ENCODE peak calls at places on chromosomes 3 and 15, in nine cellular contexts. W is transverse colon, P is adrenal gland, N is mesendoderm, B is hepatocyte, V is lower lobe of right lung, O is breast epithelium, E is ovary, C is lung. J is an unnamed sample. For H3K36me3 and H3K4me1, the result is how much of the 10 kb centered on the place peaks cover.

GRCh38 chr3:138949445-138950005 is 2.5 kb downstream of the FOXL2NB start:
- DNase-seq in E (no peak), N (no peak), C (no peak), W (no peak), B (no peak), V (no peak), P (no peak), O (no peak), J (no peak)

GRCh38 chr3:94524102-94524922 is 461.5 kb downstream of the NSUN3 start:
- DNase-seq in C (peak), O (no peak), V (no peak), B (peak), W (no peak), P (no peak), E (no peak), N (peak), J (no peak)

GRCh38 chr3:10628902-10629700 is 123.7 kb upstream of the ATP2B2 start:
- DNase-seq in W (no peak), E (no peak), V (no peak), P (no peak), N (no peak), B (no peak), O (no peak), C (no peak), J (no peak)

GRCh38 chr3:385151-385550 is 188.6 kb downstream of the CHL1 start:
- DNase-seq in E (no peak), P (no peak), C (no peak), V (no peak), W (no peak), O (no peak), B (peak), N (peak), J (no peak)

GRCh38 chr15:90064931-90065681 is 37.2 kb downstream of the IDH2 start:
- DNase-seq in E (no peak), B (no peak), N (peak), V (peak), P (peak), W (no peak), O (no peak), C (no peak), J (no peak)

GRCh38 chr3:168881804-168882203 is 781.7 kb downstream of the MECOM start:
- DNase-seq in E (no peak), C (no peak), W (no peak), N (no peak), P (no peak), O (no peak), B (no peak), V (no peak), J (no peak)

GRCh38 chr15:93141373-93141790 is 52.4 kb upstream of the RGMA start:
- DNase-seq in V (no peak), W (no peak), N (no peak), C (no peak), E (no peak), B (no peak), O (no peak), P (no peak), J (no peak)

GRCh38 chr3:180138871-180139270 is 102.1 kb upstream of the PEX5L start:
- DNase-seq in P (no peak), C (no peak), E (no peak), N (no peak), B (no peak), W (no peak), V (no peak), O (no peak), J (no peak)

GRCh38 chr3:190605385-190605784 is 91.5 kb downstream of the IL1RAP start:
- DNase-seq in P (no peak), E (no peak), B (no peak), O (no peak), W (no peak), N (no peak), C (no peak), V (no peak), J (no peak)

GRCh38 chr3:126149960-126150515 is 30.3 kb downstream of the ALDH1L1 start:
- DNase-seq in V (peak), E (no peak), O (peak), P (no peak), W (no peak), C (no peak), B (peak), N (no peak), J (no peak)

GRCh38 chr3:46978985-46979944 is at the start of gene NBEAL2:
- DNase-seq in V (peak), B (peak), W (peak), E (peak), O (peak), P (peak), N (peak), C (peak), J (peak)

GRCh38 chr3:27289769-27290413 is 79.3 kb downstream of the NEK10 start:
- DNase-seq in B (no peak), C (no peak), P (no peak), W (no peak), O (no peak), V (no peak), E (no peak), N (no peak), J (no peak)

GRCh38 chr3:113668015-113668414 is 28.4 kb downstream of the USF3 start:
- DNase-seq in C (no peak), E (no peak), B (no peak), W (no peak), V (no peak), P (no peak), N (no peak), O (no peak), J (no peak)

GRCh38 chr3:48435223-48435595 is 4.7 kb downstream of the CCDC51 start:
- DNase-seq in W (no peak), C (no peak), V (no peak), P (no peak), B (no peak), O (no peak), N (no peak), E (peak), J (no peak)

GRCh38 chr3:60064210-60065178 is 1014.7 kb upstream of the CFAP20DC start:
- DNase-seq in V (no peak), C (no peak), O (no peak), W (no peak), P (no peak), E (no peak), N (peak), B (no peak), J (no peak)

GRCh38 chr3:170802164-170803151 is 67.5 kb downstream of the RPL22L1 start:
- DNase-seq in V (no peak), N (peak), B (peak), E (no peak), W (no peak), O (peak), C (no peak), P (no peak), J (no peak)

GRCh38 chr3:139119331-139120025 is 74.8 kb upstream of the PRR23C start:
- DNase-seq in B (no peak), V (no peak), W (no peak), P (no peak), N (no peak), O (no peak), C (peak), E (no peak), J (no peak)

GRCh38 chr15:100588638-100589242 is 13.2 kb downstream of the LINS1 start:
- DNase-seq in O (no peak), C (no peak), B (no peak), P (no peak), V (no peak), E (no peak), N (peak), W (no peak), J (no peak)

GRCh38 chr3:29486087-29486486 is 205.2 kb downstream of the RBMS3 start:
- DNase-seq in W (no peak), N (peak), O (no peak), E (no peak), P (no peak), C (no peak), V (no peak), B (no peak), J (no peak)

GRCh38 chr15:28977377-28978010 is 91.7 kb downstream of the APBA2 start:
- DNase-seq in V (no peak), E (no peak), N (peak), O (no peak), B (peak), C (no peak), W (no peak), P (peak), J (no peak)

GRCh38 chr15:49625460-49626036 is 4.7 kb downstream of the DTWD1 start:
- DNase-seq in C (no peak), E (no peak), O (no peak), N (peak), P (no peak), W (no peak), B (no peak), V (no peak), J (no peak)

GRCh38 chr3:159726231-159726964 is 262.2 kb upstream of the IL12A start:
- DNase-seq in C (no peak), P (no peak), V (no peak), E (no peak), N (peak), O (peak), B (no peak), W (no peak), J (no peak)

GRCh38 chr3:112002458-112002971 is 3.8 kb downstream of the TAGLN3 start:
- DNase-seq in B (no peak), E (no peak), O (no peak), N (no peak), P (no peak), C (no peak), V (no peak), W (no peak), J (no peak)

GRCh38 chr3:57893668-57894067 is 114.6 kb upstream of the FLNB start:
- DNase-seq in W (no peak), C (no peak), N (no peak), O (no peak), B (no peak), E (no peak), P (no peak), V (no peak), J (no peak)

GRCh38 chr3:23594897-23595670 is 210.7 kb upstream of the UBE2E1 start:
- DNase-seq in W (no peak), N (no peak), C (no peak), V (no peak), O (no peak), P (no peak), E (no peak), B (no peak), J (no peak)

GRCh38 chr3:23590874-23591273 is 214.9 kb upstream of the UBE2E1 start:
- DNase-seq in V (no peak), P (no peak), W (no peak), O (no peak), E (no peak), C (no peak), N (no peak), B (no peak), J (no peak)

GRCh38 chr3:23591374-23591773 is 214.4 kb upstream of the UBE2E1 start:
- DNase-seq in O (no peak), V (no peak), N (no peak), C (no peak), B (no peak), W (no peak), E (no peak), P (no peak), J (no peak)

GRCh38 chr3:23594066-23594465 is 211.7 kb upstream of the UBE2E1 start:
- DNase-seq in B (no peak), P (no peak), O (no peak), E (no peak), N (peak), V (no peak), W (no peak), C (no peak), J (no peak)

DNA sequence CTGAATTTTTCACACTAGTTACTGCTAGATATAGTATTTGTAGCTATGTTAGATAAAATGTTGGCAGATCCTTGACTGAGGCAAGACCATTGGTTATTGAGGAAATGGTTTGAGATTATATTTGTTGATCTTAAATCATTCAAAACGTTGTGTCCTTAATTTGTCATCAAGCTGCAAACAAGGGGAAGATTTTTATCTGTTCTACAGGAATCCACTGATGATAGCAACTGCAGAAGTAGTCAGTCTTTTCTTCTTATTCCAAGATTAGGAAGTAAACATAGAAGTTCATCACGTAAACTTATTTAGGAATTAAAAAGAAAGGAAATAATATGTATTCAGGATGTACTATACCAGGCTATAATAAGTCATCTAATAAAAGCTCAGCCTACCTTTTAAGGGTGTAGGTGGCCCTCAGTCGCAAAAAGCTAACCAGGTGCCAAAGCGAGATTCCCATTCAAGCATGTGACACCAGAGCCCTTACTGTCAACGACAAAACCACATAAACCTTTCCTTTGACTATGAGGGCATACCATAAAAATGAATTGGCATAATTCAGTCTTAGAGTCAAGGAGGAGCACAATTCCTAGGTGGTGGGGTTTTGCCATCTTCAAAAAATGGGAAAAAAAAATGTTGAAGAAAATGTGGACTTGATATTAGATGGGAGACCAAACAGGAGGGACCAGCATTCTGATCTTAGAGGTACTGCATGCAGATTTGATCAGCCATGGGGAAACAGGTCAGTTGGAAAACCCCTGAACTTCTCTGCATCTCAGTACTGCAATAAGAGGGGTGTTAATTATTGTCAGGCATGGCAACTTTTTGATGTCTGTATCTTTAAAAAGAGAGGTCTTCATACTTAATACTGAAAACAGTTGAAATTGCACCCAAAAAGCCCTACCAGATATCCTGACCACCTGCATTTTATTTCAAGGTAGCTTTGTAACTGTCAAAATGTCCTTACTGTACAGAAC is 212.5 kb upstream of the UBE2E1 start:
- DNase-seq in P (no peak), O (no peak), W (no peak), V (no peak), B (no peak), N (no peak), C (no peak), E (no peak), J (no peak)
- H3K36me3 ChIP-seq in P (under half), O (under half), W (under half), V (under half), B (under half), N (under half), C (under half), E (under half), J (under half)

GRCh38 chr15:65069179-65069578 is 1.4 kb upstream of the RASL12 start:
- DNase-seq in O (no peak), N (no peak), B (peak), E (no peak), C (peak), W (peak), V (peak), P (no peak), J (no peak)

GRCh38 chr15:65069779-65070546 is 2.2 kb upstream of the RASL12 start:
- DNase-seq in P (no peak), E (no peak), N (no peak), W (no peak), B (no peak), C (no peak), V (no peak), O (no peak), J (no peak)

GRCh38 chr15:65067645-65068416 is at the start of gene RASL12:
- DNase-seq in N (peak), O (no peak), C (no peak), W (peak), E (no peak), P (no peak), V (peak), B (peak), J (no peak)

GRCh38 chr15:65067334-65067644 is 502 bp downstream of the RASL12 start:
- DNase-seq in V (no peak), N (no peak), E (no peak), O (no peak), C (no peak), B (no peak), P (no peak), W (no peak), J (no peak)

DNA sequence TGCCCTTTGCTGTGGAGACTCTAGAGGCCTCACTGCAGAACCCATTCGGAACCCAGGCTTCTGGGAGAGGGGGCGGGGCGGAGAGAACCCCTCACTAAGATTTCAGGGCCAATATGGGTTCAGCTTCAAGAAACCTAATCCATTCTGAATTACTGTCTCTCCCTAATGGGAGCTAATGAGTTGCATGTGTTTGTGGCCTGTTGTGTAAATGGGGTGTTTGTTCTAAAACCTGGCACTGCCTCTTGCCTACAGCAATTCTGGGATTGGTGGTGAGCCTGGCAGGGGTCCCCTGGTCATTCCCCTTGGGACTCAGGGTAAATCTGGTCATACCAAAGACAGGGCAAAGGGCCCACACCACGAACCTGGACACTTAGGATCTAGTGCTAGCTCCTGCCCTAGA is 645 bp upstream of the RASL12 start:
- DNase-seq in N (no peak), V (peak), C (no peak), P (no peak), E (no peak), O (no peak), W (no peak), B (no peak), J (no peak)
- H3K4me1 ChIP-seq in N (under half), V (under half), C (under half), P (under half), E (under half), O (under half), W (under half), B (under half), J (under half)

GRCh38 chr3:45409921-45410320 is 21.5 kb downstream of the LARS2 start:
- DNase-seq in V (no peak), N (no peak), W (no peak), P (peak), E (peak), B (no peak), O (peak), C (no peak), J (no peak)
- H3K36me3 ChIP-seq in V (under half), N (under half), W (under half), P (under half), E (under half), B (under half), O (under half), C (under half), J (under half)

GRCh38 chr3:13071695-13072094 is 1.5 kb downstream of the IQSEC1 start:
- DNase-seq in W (no peak), P (no peak), V (no peak), N (no peak), C (no peak), O (no peak), B (no peak), E (no peak), J (no peak)
- H3K4me1 ChIP-seq in W (under half), P (under half), V (under half), N (under half), C (under half), O (under half), B (under half), E (under half), J (under half)

GRCh38 chr3:129972301-129972700 is 2.2 kb upstream of the TRH start:
- DNase-seq in O (no peak), P (no peak), W (no peak), V (no peak), C (no peak), B (no peak), E (no peak), N (no peak), J (no peak)
- H3K36me3 ChIP-seq in O (under half), P (under half), W (under half), V (under half), C (under half), B (under half), E (under half), N (under half), J (under half)